ENCODE peak calls at places on chromosomes 12 and 14, in four cellular contexts. C is CD8-positive, alpha-beta memory T cell; D is Panc1; H is substantia nigra. X is an unnamed sample.

GRCh38 chr14:68132722-68133121 is 313.1 kb downstream of the RAD51B start:
- DNase-seq in C (no peak), D (no peak), H (no peak), X (no peak)

GRCh38 chr12:76552343-76552938 is 7.1 kb downstream of the OSBPL8 start:
- DNase-seq in C (no peak), D (no peak), H (no peak), X (no peak)

GRCh38 chr14:69270795-69271708 is 11.1 kb downstream of the GALNT16 start:
- DNase-seq in C (no peak), D (no peak), H (no peak), X (no peak)

GRCh38 chr12:49885118-49885517 is 18.6 kb downstream of the FAIM2 start:
- DNase-seq in C (no peak), D (no peak), H (no peak), X (no peak)

GRCh38 chr12:131119936-131120335 is 166.2 kb downstream of the ADGRD1 start:
- DNase-seq in C (no peak), D (no peak), H (no peak), X (no peak)

GRCh38 chr14:24965934-24966593 is 83.9 kb downstream of the STXBP6 start:
- DNase-seq in C (no peak), D (no peak), H (no peak), X (peak)

GRCh38 chr14:90830931-90831701 is 14.9 kb upstream of the TTC7B start:
- DNase-seq in C (no peak), D (no peak), H (no peak), X (no peak)

GRCh38 chr12:7667025-7667575 is 1.4 kb upstream of the APOBEC1 start:
- DNase-seq in C (no peak), D (no peak), H (no peak), X (no peak)

GRCh38 chr14:91897121-91897701 is 29.9 kb upstream of the TC2N start:
- DNase-seq in C (no peak), D (no peak), H (peak), X (peak)

DNA sequence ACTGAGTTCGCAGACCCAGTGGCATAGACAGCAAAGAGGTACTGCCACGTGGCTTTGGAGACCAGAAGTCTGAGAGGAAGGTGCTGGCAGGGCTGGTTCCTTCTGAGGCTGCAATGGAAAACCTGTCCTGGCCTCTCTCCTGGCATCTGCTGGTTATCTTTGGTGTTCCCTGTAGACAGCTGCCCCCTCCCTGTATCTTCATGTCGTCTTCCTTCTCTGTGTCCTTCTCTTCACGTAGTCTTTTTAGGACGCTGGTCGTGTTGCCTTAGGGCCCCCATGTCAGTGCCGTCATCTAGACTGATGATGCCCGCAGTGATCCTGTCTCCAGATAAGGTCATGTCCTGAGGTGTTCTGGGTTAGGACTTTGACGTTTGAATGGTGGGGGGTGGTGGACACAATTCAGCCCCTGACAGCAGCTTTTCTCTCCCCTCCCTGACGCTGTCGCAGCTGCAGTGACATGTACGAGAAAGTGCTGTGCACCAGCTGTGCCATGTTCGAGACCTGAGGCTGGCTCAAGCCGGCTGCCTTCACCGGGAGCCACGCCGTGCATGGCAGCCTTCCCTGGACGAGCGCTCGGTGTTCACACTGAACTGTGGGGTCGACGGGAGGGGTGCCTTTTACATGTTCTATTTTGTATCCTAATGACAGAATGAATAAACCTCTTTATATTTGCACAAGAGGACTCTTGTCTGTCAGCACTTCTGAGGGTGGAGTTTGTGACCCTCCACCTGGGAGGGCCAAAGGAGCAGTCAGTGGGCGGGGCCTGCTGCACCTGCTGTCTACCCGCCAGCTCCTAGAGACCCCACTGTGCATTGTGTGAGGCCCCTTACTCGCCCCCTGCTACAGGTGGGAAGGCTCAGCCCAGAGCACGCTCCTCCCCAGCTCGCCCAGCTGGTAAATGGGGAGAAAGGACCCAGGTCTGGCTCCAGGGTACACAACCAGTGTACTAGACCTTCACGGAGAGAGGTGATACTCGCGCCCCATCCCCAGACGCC is 6.3 kb downstream of the SIVA1 start:
- DNase-seq in C (no peak), D (no peak), H (no peak), X (no peak)
- H3K27ac ChIP-seq in C (no peak), D (no peak), H (no peak), X (no peak)

GRCh38 chr14:64612021-64612380 is 62.2 kb downstream of the PPP1R36 start:
- DNase-seq in C (no peak), D (no peak), H (no peak), X (no peak)

GRCh38 chr14:64614214-64614613 is 64.5 kb downstream of the PPP1R36 start:
- DNase-seq in C (no peak), D (no peak), H (no peak), X (no peak)

GRCh38 chr14:64611358-64612020 is 61.7 kb downstream of the PPP1R36 start:
- DNase-seq in C (no peak), D (no peak), H (no peak), X (no peak)

GRCh38 chr14:64610049-64610746 is 60.4 kb downstream of the PPP1R36 start:
- DNase-seq in C (no peak), D (no peak), H (no peak), X (no peak)

DNA sequence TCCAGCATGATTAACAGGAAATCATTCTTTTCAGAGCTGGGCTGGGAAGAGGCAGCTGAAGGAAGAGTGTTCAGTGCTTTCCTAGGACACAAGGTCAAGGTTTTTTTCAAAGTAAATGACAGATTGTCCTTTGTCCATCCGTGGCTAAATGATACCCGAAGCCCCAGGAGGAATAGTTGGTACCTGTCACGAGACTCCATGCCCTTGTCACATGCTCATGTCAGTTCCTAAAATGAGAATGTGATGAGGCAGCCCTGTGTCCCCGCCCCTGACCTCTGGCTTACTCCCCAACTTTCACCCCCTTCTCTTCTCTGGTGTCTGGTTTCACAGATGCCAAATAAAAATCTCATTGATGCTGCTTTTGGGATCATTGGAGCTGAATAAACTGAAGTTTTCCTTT is 65.2 kb downstream of the PPP1R36 start:
- DNase-seq in C (no peak), D (no peak), H (no peak), X (no peak)
- H3K27ac ChIP-seq in C (no peak), D (no peak), H (peak), X (no peak)

DNA sequence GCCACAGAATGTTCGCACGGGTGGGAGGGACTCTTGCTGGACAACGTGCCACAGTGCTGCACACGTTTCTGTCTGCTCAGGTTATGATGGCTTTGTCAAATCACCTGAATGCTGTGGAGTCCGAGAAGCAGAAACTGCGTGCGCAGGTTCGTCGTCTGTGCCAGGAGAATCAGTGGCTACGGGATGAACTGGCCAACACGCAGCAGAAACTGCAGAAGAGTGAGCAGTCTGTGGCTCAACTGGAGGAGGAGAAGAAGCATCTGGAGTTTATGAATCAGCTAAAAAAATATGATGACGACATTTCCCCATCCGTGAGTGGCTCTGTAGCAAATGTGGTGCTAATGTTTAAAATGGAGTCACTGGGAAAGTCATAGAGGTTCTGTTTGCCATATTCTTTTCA is 28.5 kb downstream of the KLC1 start:
- DNase-seq in C (no peak), D (no peak), H (no peak), X (no peak)
- H3K27ac ChIP-seq in C (no peak), D (no peak), H (no peak), X (no peak)

DNA sequence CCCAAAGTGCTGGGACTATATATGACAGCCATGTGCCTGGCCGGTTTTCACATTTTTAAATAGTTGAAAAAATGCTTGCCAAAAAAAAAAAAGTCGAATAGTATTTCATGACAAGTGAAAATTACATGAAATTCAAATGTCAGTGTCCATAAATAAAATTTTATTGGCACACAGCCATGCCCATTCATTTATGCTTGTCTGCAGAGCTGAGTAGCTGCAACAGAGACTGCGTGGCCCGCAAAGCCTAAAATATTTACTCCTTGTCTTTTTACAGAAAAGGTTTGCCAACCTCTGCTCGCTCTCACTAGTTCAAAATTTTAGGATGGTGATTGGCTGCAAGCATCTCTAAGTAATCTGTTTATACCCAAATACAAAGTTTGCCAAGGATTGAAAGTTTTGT is 49.2 kb downstream of the TESC start:
- DNase-seq in C (no peak), D (no peak), H (no peak), X (no peak)
- H3K27ac ChIP-seq in C (no peak), D (no peak), H (no peak), X (no peak)

GRCh38 chr12:108592033-108592909 is 5.6 kb downstream of the TMEM119 start:
- DNase-seq in C (no peak), D (no peak), H (no peak), X (no peak)

GRCh38 chr12:108591267-108591980 is 6.5 kb downstream of the TMEM119 start:
- DNase-seq in C (no peak), D (no peak), H (no peak), X (no peak)

GRCh38 chr12:108587826-108588225 is 10.1 kb downstream of the TMEM119 start:
- DNase-seq in C (no peak), D (no peak), H (peak), X (no peak)

GRCh38 chr12:108589028-108589839 is 8.7 kb downstream of the TMEM119 start:
- DNase-seq in C (no peak), D (no peak), H (no peak), X (no peak)

DNA sequence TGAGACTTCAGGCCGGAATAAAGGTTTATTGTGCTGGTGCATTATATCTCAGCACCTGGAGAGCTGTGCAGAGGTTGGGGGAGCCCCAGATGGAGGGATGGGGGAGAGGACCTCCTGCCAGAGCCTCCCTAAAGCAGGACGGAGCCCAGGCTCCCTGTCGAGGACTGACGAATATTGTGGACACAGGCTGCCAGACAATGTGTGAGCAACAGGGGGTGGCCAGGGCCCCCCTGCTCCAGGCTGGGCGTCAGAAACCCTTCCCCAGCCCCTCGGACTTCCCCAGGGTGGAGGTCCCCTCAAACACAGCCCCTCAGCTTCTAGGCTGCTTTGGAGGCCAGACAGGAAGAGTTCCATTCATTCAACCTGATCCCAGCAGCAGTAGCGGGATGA is 8.0 kb downstream of the TMEM119 start:
- DNase-seq in C (no peak), D (no peak), H (no peak), X (no peak)
- H3K27ac ChIP-seq in C (no peak), D (no peak), H (no peak), X (no peak)

GRCh38 chr14:99791476-99792283 is 1.5 kb upstream of the EML1 start:
- DNase-seq in C (no peak), D (no peak), H (no peak), X (no peak)
- H3K27ac ChIP-seq in C (no peak), D (peak), H (peak), X (no peak)

X was measured in pancreas.